ENCODE peak calls at places on chromosomes 12 and 14, in eight cellular contexts. G, W, V, B, K, M, N and T are unnamed samples.

GRCh38 chr14:97456958-97457357 is 659.8 kb downstream of the VRK1 start:
- DNase-seq in B (no peak), G (no peak), N (no peak), W (no peak), V (no peak), K (no peak), M (no peak), T (no peak)

GRCh38 chr12:49864817-49865090 is 21.8 kb upstream of the BCDIN3D start:
- DNase-seq in K (no peak), G (no peak), V (no peak), B (no peak), W (no peak), N (no peak), M (no peak), T (no peak)

GRCh38 chr12:73898645-73899044 is 639.0 kb upstream of the ATXN7L3B start:
- DNase-seq in G (no peak), B (no peak), M (no peak), N (no peak), K (no peak), W (no peak), V (no peak), T (no peak)

GRCh38 chr14:72023128-72024042 is 91.2 kb downstream of the RGS6 start:
- DNase-seq in G (no peak), N (no peak), W (no peak), B (peak), K (no peak), V (no peak), M (no peak), T (no peak)

GRCh38 chr12:56299308-56299852 is 750 bp downstream of the CS start:
- DNase-seq in V (no peak), G (peak), M (no peak), B (no peak), K (no peak), W (no peak), N (no peak), T (no peak)

GRCh38 chr12:11577658-11578260 is 71.7 kb upstream of the ETV6 start:
- DNase-seq in N (no peak), V (no peak), W (no peak), G (no peak), M (no peak), K (no peak), B (no peak), T (no peak)

GRCh38 chr12:132459270-132459669 is 30.7 kb upstream of the FBRSL1 start:
- DNase-seq in B (no peak), W (no peak), V (no peak), G (no peak), K (no peak), N (no peak), M (no peak), T (no peak)

GRCh38 chr14:92425101-92425500 is 88.5 kb upstream of the RIN3 start:
- DNase-seq in N (no peak), M (peak), K (no peak), G (no peak), W (no peak), B (peak), V (no peak), T (no peak)

GRCh38 chr12:75529826-75530225 is 18.4 kb upstream of the KRR1 start:
- DNase-seq in K (no peak), G (no peak), B (no peak), V (no peak), M (no peak), W (no peak), N (no peak), T (no peak)

GRCh38 chr12:14643247-14643646 is 53.2 kb downstream of the GUCY2C start:
- DNase-seq in W (no peak), N (no peak), K (peak), B (no peak), M (no peak), V (no peak), G (no peak), T (no peak)

GRCh38 chr12:108850854-108851573 is 6.4 kb downstream of the SSH1 start:
- DNase-seq in W (no peak), V (peak), G (no peak), B (no peak), M (peak), K (peak), N (no peak), T (no peak)

GRCh38 chr12:63967781-63968180 is 123.3 kb downstream of the SRGAP1 start:
- DNase-seq in G (no peak), B (no peak), V (no peak), K (no peak), W (no peak), M (no peak), N (no peak), T (no peak)

GRCh38 chr12:131844140-131844539 is 15.9 kb downstream of the MMP17 start:
- DNase-seq in M (no peak), K (no peak), B (no peak), V (no peak), W (no peak), N (no peak), G (no peak), T (no peak)

GRCh38 chr12:120247621-120248030 is 17.9 kb downstream of the PXN start:
- DNase-seq in N (no peak), V (no peak), W (no peak), B (no peak), K (peak), G (no peak), M (peak), T (peak)

GRCh38 chr12:80648866-80649265 is 58.6 kb upstream of the MYF6 start:
- DNase-seq in V (no peak), M (peak), G (no peak), W (no peak), B (no peak), K (peak), N (peak), T (peak)

GRCh38 chr14:105479438-105480164 is 5.0 kb downstream of the CRIP2 start:
- DNase-seq in W (no peak), N (no peak), G (no peak), M (no peak), B (no peak), V (no peak), K (no peak), T (no peak)

GRCh38 chr14:44901696-44902095 is 60.1 kb downstream of the KLHL28 start:
- DNase-seq in M (no peak), K (no peak), V (no peak), N (no peak), G (no peak), W (no peak), B (no peak), T (no peak)

GRCh38 chr12:12880537-12880936 is 10.8 kb upstream of the GPRC5A start:
- DNase-seq in M (no peak), K (no peak), G (no peak), N (no peak), V (no peak), W (no peak), B (no peak), T (no peak)

DNA sequence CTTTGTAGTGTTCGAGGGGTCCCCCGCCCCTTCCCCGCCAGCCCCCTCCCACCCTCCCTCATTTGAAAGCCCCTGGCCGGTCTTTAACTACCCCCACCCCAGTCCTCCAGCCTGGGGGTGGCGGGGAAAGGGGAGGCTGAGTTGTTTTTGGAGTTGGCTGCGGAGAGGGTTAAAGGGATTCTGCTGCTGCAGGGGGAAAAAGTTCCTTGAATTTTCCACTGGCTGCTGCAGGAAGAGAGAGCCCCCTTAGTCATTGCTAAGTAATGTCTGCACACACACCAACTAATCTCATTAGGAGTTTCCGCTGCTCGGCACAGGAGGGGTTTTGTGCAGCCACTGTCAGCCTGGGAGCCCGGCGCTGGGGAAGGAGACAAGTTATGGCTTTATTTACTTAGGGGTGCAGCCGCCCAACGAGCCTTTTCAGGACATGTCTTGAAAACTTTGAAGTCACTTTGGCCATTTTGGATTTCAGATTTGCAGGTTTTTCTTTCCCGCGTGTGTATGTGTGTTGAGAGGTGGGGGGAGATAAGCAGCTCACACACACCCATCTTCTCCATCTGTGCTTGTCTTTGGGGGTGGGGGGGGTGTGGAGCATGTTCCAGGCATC is 1.8 kb downstream of the ELK3 start:
- DNase-seq in N (no peak), K (no peak), W (peak), B (no peak), G (peak), M (peak), V (peak), T (no peak)
- H3K4me3 ChIP-seq in N (peak), K (peak), W (peak), B (peak), G (peak), M (peak), V (peak), T (peak)

DNA sequence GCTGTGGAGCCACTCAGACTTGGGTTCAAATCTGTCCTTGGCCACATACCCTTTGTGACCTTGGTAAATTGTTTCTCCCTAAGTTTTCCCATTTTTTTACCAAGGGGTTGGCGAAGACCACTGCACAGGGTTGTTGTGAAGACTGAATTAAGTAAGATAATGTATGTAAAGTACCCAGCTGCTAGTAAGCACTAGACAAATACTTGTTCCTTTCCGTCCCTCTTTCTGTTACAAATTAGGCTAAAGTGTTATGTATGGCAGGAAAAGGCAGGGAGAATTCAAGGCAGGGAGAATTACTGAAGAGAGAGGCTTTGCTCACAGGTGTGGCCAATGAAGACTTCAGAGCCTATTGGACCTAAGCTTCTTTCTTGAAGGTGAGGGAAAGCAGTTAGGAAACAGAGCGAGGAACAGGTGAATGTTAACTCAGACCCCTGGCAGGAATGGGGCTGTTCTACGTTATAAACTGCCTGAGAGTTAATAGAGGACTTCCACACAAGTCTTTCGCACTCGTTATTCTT is 25.9 kb downstream of the ABHD12B start:
- DNase-seq in N (no peak), K (no peak), W (no peak), G (no peak), M (no peak), B (no peak), V (no peak), T (no peak)
- H3K4me3 ChIP-seq in N (no peak), K (no peak), W (no peak), G (no peak), M (no peak), B (no peak), V (no peak), T (no peak)

GRCh38 chr14:81474685-81475324 is 58.8 kb downstream of the SEL1L start:
- DNase-seq in K (no peak), W (no peak), M (no peak), B (no peak), G (no peak), V (no peak), N (no peak), T (no peak)
- H3K4me3 ChIP-seq in K (no peak), W (no peak), M (no peak), B (no peak), G (no peak), V (no peak), N (no peak), T (no peak)

GRCh38 chr14:102746568-102747438 is 30.4 kb upstream of the TRAF3 start:
- DNase-seq in K (no peak), M (no peak), G (no peak), B (no peak), N (no peak), V (no peak), W (no peak), T (no peak)

GRCh38 chr14:102748806-102749205 is 28.4 kb upstream of the TRAF3 start:
- DNase-seq in V (no peak), M (no peak), G (no peak), B (no peak), N (no peak), W (no peak), K (no peak), T (no peak)

GRCh38 chr14:102749833-102750775 is 27.1 kb upstream of the TRAF3 start:
- DNase-seq in V (no peak), B (no peak), W (no peak), G (no peak), N (no peak), M (no peak), K (no peak), T (no peak)

GRCh38 chr14:102751088-102751487 is 26.2 kb upstream of the TRAF3 start:
- DNase-seq in W (no peak), N (no peak), M (no peak), K (no peak), V (no peak), B (no peak), G (no peak), T (no peak)

DNA sequence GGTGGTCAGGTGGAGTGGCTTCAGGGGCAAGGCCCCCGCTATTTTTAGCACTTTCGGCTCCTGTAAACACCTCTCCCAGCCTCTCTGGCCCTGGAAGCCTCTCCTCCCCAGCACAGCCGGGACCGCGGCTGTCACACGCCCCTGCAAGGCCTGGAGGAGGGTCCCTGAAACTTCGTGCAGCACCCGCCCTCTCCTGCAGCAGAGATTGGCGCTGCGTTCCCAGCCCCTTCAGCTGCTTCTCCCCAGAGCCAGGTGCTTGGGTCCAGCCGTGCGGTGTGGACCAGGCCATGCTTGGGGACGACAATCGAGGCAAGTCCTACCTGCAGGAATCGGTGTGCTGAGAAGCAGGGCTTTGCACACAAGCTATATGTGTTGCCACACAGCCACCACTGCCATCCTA is 27.9 kb upstream of the TRAF3 start:
- DNase-seq in M (no peak), G (no peak), K (no peak), B (no peak), V (no peak), W (peak), N (no peak), T (no peak)
- H3K4me3 ChIP-seq in M (no peak), G (no peak), K (no peak), B (no peak), V (no peak), W (no peak), N (no peak), T (no peak)

DNA sequence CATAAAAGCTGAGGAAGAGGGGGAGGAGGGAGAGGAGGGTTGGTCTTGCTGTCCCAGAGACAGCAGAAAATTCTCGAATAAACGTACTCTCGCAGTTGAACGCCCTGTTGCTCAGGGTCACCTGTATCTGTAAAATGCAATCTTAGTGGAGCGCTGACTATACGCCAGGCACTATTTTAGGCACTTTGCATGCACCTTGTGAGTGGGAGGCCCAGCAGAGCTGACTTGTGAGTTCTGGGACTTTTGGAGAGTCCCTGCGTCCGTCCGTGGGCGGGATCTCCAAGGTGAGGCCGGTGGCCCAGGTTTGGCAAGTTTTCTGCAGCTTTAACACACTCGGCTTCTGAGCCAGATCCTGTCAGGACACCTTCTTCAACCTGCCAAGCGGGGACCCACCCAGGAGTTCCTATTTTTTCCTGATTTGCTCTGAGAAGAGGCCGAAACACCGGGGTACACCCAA is 32.5 kb upstream of the PLEKHG6 start:
- DNase-seq in W (no peak), B (no peak), G (no peak), N (no peak), K (no peak), V (no peak), M (no peak), T (no peak)
- H3K4me3 ChIP-seq in W (peak), B (peak), G (peak), N (peak), K (peak), V (peak), M (peak), T (peak)